ENCODE peak calls at places on chromosomes 3 and 15, in five cellular contexts. One of them, this sample, is unnamed.

GRCh38 chr3:127833281-127834032 is 11.1 kb upstream of the MGLL start:
- DNase-seq in mesothelial cell of epicardium: no peak
- DNase-seq in CD4-positive, alpha-beta memory T cell: no peak
- DNase-seq in lower leg skin: no peak
- DNase-seq in stimulated activated CD8-positive, alpha-beta memory T cell treated with anti-CD3 and anti-CD28 coated beads, Interleukin-4, amount 100 ng/mL, for 4 hours: no peak
- DNase-seq in this sample: no peak

GRCh38 chr3:178439504-178439903 is 96.7 kb upstream of the KCNMB2 start:
- DNase-seq in stimulated activated CD8-positive, alpha-beta memory T cell treated with anti-CD3 and anti-CD28 coated beads, Interleukin-4, amount 100 ng/mL, for 4 hours: no peak
- DNase-seq in mesothelial cell of epicardium: no peak
- DNase-seq in CD4-positive, alpha-beta memory T cell: no peak
- DNase-seq in lower leg skin: no peak
- DNase-seq in this sample: no peak

GRCh38 chr3:58150130-58150663 is 60.6 kb downstream of the DNASE1L3 start:
- DNase-seq in CD4-positive, alpha-beta memory T cell: no peak
- DNase-seq in stimulated activated CD8-positive, alpha-beta memory T cell treated with anti-CD3 and anti-CD28 coated beads, Interleukin-4, amount 100 ng/mL, for 4 hours: no peak
- DNase-seq in mesothelial cell of epicardium: no peak
- DNase-seq in lower leg skin: no peak
- DNase-seq in this sample: no peak

GRCh38 chr15:66131200-66131599 is 122.3 kb downstream of the MEGF11 start:
- DNase-seq in mesothelial cell of epicardium: no peak
- DNase-seq in stimulated activated CD8-positive, alpha-beta memory T cell treated with anti-CD3 and anti-CD28 coated beads, Interleukin-4, amount 100 ng/mL, for 4 hours: no peak
- DNase-seq in CD4-positive, alpha-beta memory T cell: no peak
- DNase-seq in lower leg skin: no peak
- DNase-seq in this sample: no peak

GRCh38 chr15:92123848-92124631 is 269.6 kb upstream of the ST8SIA2 start:
- DNase-seq in CD4-positive, alpha-beta memory T cell: no peak
- DNase-seq in lower leg skin: no peak
- DNase-seq in stimulated activated CD8-positive, alpha-beta memory T cell treated with anti-CD3 and anti-CD28 coated beads, Interleukin-4, amount 100 ng/mL, for 4 hours: no peak
- DNase-seq in mesothelial cell of epicardium: no peak
- DNase-seq in this sample: no peak

GRCh38 chr3:172107403-172107802 is 68.0 kb downstream of the FNDC3B start:
- DNase-seq in lower leg skin: no peak
- DNase-seq in mesothelial cell of epicardium: no peak
- DNase-seq in stimulated activated CD8-positive, alpha-beta memory T cell treated with anti-CD3 and anti-CD28 coated beads, Interleukin-4, amount 100 ng/mL, for 4 hours: no peak
- DNase-seq in CD4-positive, alpha-beta memory T cell: peak; percentile 69
- DNase-seq in this sample: no peak

GRCh38 chr3:14587733-14588360 is 47.7 kb upstream of the GRIP2 start:
- DNase-seq in mesothelial cell of epicardium: no peak
- DNase-seq in stimulated activated CD8-positive, alpha-beta memory T cell treated with anti-CD3 and anti-CD28 coated beads, Interleukin-4, amount 100 ng/mL, for 4 hours: no peak
- DNase-seq in lower leg skin: no peak
- DNase-seq in CD4-positive, alpha-beta memory T cell: no peak
- DNase-seq in this sample: no peak

GRCh38 chr3:195546130-195546560 is 3.0 kb upstream of the PPP1R2 start:
- DNase-seq in mesothelial cell of epicardium: no peak
- DNase-seq in lower leg skin: peak; percentile 62
- DNase-seq in CD4-positive, alpha-beta memory T cell: no peak
- DNase-seq in stimulated activated CD8-positive, alpha-beta memory T cell treated with anti-CD3 and anti-CD28 coated beads, Interleukin-4, amount 100 ng/mL, for 4 hours: no peak
- DNase-seq in this sample: no peak

GRCh38 chr15:90620379-90621134 is 90.8 kb downstream of the CRTC3 start:
- DNase-seq in mesothelial cell of epicardium: no peak
- DNase-seq in stimulated activated CD8-positive, alpha-beta memory T cell treated with anti-CD3 and anti-CD28 coated beads, Interleukin-4, amount 100 ng/mL, for 4 hours: no peak
- DNase-seq in CD4-positive, alpha-beta memory T cell: peak; percentile 25
- DNase-seq in lower leg skin: no peak
- DNase-seq in this sample: no peak

GRCh38 chr3:194587438-194587931 is 45.7 kb downstream of the TMEM44 start:
- DNase-seq in lower leg skin: no peak
- DNase-seq in stimulated activated CD8-positive, alpha-beta memory T cell treated with anti-CD3 and anti-CD28 coated beads, Interleukin-4, amount 100 ng/mL, for 4 hours: no peak
- DNase-seq in mesothelial cell of epicardium: no peak
- DNase-seq in CD4-positive, alpha-beta memory T cell: no peak
- DNase-seq in this sample: no peak

GRCh38 chr3:70736009-70736408 is 423.6 kb upstream of the MDFIC2 start:
- DNase-seq in mesothelial cell of epicardium: no peak
- DNase-seq in CD4-positive, alpha-beta memory T cell: no peak
- DNase-seq in stimulated activated CD8-positive, alpha-beta memory T cell treated with anti-CD3 and anti-CD28 coated beads, Interleukin-4, amount 100 ng/mL, for 4 hours: no peak
- DNase-seq in lower leg skin: no peak
- DNase-seq in this sample: no peak

GRCh38 chr3:67783281-67784250 is 129.2 kb upstream of the SUCLG2 start:
- DNase-seq in stimulated activated CD8-positive, alpha-beta memory T cell treated with anti-CD3 and anti-CD28 coated beads, Interleukin-4, amount 100 ng/mL, for 4 hours: no peak
- DNase-seq in mesothelial cell of epicardium: no peak
- DNase-seq in lower leg skin: no peak
- DNase-seq in CD4-positive, alpha-beta memory T cell: no peak
- DNase-seq in this sample: no peak

GRCh38 chr3:71201939-71202338 is 381.6 kb downstream of the FOXP1 start:
- DNase-seq in CD4-positive, alpha-beta memory T cell: no peak
- DNase-seq in mesothelial cell of epicardium: no peak
- DNase-seq in lower leg skin: peak; percentile 43
- DNase-seq in stimulated activated CD8-positive, alpha-beta memory T cell treated with anti-CD3 and anti-CD28 coated beads, Interleukin-4, amount 100 ng/mL, for 4 hours: no peak
- DNase-seq in this sample: no peak

GRCh38 chr3:190399677-190400076 is 11.7 kb downstream of the CLDN16 start:
- DNase-seq in mesothelial cell of epicardium: no peak
- DNase-seq in CD4-positive, alpha-beta memory T cell: no peak
- DNase-seq in stimulated activated CD8-positive, alpha-beta memory T cell treated with anti-CD3 and anti-CD28 coated beads, Interleukin-4, amount 100 ng/mL, for 4 hours: no peak
- DNase-seq in lower leg skin: no peak
- DNase-seq in this sample: no peak

GRCh38 chr3:66492672-66493071 is 8.2 kb downstream of the LRIG1 start:
- DNase-seq in lower leg skin: no peak
- DNase-seq in mesothelial cell of epicardium: no peak
- DNase-seq in stimulated activated CD8-positive, alpha-beta memory T cell treated with anti-CD3 and anti-CD28 coated beads, Interleukin-4, amount 100 ng/mL, for 4 hours: no peak
- DNase-seq in CD4-positive, alpha-beta memory T cell: no peak
- DNase-seq in this sample: no peak